ENCODE peak calls at places on chromosomes 13 and 19, in four cellular contexts. X, Q, D and V are unnamed samples. For H3K36me3, the result is how much of the 10 kb centered on the place peaks cover.

GRCh38 chr13:75440100-75440499 is 41.9 kb downstream of the TBC1D4 start:
- DNase-seq in Q (no peak), D (no peak), X (peak), V (no peak)

GRCh38 chr13:100156786-100157185 is 67.9 kb downstream of the PCCA start:
- DNase-seq in D (no peak), Q (no peak), X (no peak), V (no peak)

GRCh38 chr13:25945596-25945995 is 106.2 kb downstream of the SHISA2 start:
- DNase-seq in X (no peak), Q (peak), D (no peak), V (no peak)

GRCh38 chr13:52738719-52739467 is 727 bp downstream of the CNMD start:
- DNase-seq in D (no peak), Q (no peak), X (no peak), V (no peak)

GRCh38 chr19:3687774-3688706 is 12.2 kb downstream of the PIP5K1C start:
- DNase-seq in Q (no peak), X (peak), D (no peak), V (no peak)

GRCh38 chr13:61029064-61029463 is 386.6 kb downstream of the PCDH20 start:
- DNase-seq in Q (peak), X (no peak), D (no peak), V (peak)

GRCh38 chr13:104737713-104738112 is 1671.5 kb upstream of the SLC10A2 start:
- DNase-seq in Q (no peak), X (no peak), D (no peak), V (no peak)

GRCh38 chr19:35773020-35773809 is 2.1 kb upstream of the ARHGAP33 start:
- DNase-seq in D (no peak), X (no peak), Q (no peak), V (no peak)

GRCh38 chr19:4454621-4454951 is 3.0 kb downstream of the UBXN6 start:
- DNase-seq in D (no peak), X (no peak), Q (no peak), V (no peak)

GRCh38 chr13:67554296-67554695 is 324.2 kb upstream of the PCDH9 start:
- DNase-seq in Q (no peak), X (no peak), D (no peak), V (no peak)

GRCh38 chr13:35838356-35838755 is 292.8 kb downstream of the DCLK1 start:
- DNase-seq in D (no peak), X (no peak), Q (no peak), V (no peak)

GRCh38 chr13:45278096-45278645 is 62.8 kb downstream of the TPT1 start:
- DNase-seq in D (no peak), Q (no peak), X (no peak), V (no peak)

GRCh38 chr19:55479451-55480230 is 3.2 kb downstream of the ZNF628 start:
- DNase-seq in Q (no peak), X (no peak), D (no peak), V (no peak)

GRCh38 chr13:109182777-109183465 is 553.5 kb downstream of the MYO16 start:
- DNase-seq in X (no peak), D (no peak), Q (no peak), V (no peak)

GRCh38 chr13:42393573-42394360 is 121.8 kb downstream of the AKAP11 start:
- DNase-seq in X (no peak), D (no peak), Q (no peak), V (no peak)

GRCh38 chr13:111952814-111953213 is 114.1 kb upstream of the SOX1 start:
- DNase-seq in X (no peak), D (no peak), Q (no peak), V (no peak)

GRCh38 chr19:28341810-28342350 is 871.1 kb downstream of the UQCRFS1 start:
- DNase-seq in D (no peak), Q (no peak), X (no peak), V (no peak)

GRCh38 chr19:41161903-41162302 is 31.1 kb upstream of the CYP2S1 start:
- DNase-seq in X (no peak), D (no peak), Q (no peak), V (peak)

GRCh38 chr19:18743281-18743825 is 47.8 kb downstream of the COMP start:
- DNase-seq in X (peak), Q (peak), D (no peak), V (peak)

GRCh38 chr13:47178090-47178950 is 281.5 kb upstream of the HTR2A start:
- DNase-seq in X (no peak), Q (no peak), D (no peak), V (no peak)

GRCh38 chr13:52104624-52105023 is 24.2 kb downstream of the NEK5 start:
- DNase-seq in D (no peak), X (no peak), Q (no peak), V (no peak)

GRCh38 chr13:85543144-85543543 is 256.1 kb downstream of the SLITRK6 start:
- DNase-seq in D (no peak), Q (no peak), X (no peak), V (no peak)

GRCh38 chr13:35858665-35859064 is 272.5 kb downstream of the DCLK1 start:
- DNase-seq in Q (no peak), X (no peak), D (no peak), V (no peak)

GRCh38 chr19:4284176-4284958 is 5.3 kb downstream of the SHD start:
- DNase-seq in X (peak), Q (peak), D (no peak), V (peak)

GRCh38 chr19:38556521-38557174 is 61.1 kb downstream of the MAP4K1 start:
- DNase-seq in D (no peak), X (no peak), Q (no peak), V (no peak)

GRCh38 chr13:83878691-83879410 is 3.4 kb downstream of the SLITRK1 start:
- DNase-seq in X (no peak), D (no peak), Q (no peak), V (peak)

GRCh38 chr19:39341720-39342604 is at the start of gene SAMD4B:
- DNase-seq in X (peak), D (peak), Q (peak), V (peak)

GRCh38 chr13:36998624-36999041 is 507 bp downstream of the ALG5 start:
- DNase-seq in D (peak), X (peak), Q (peak), V (peak)

GRCh38 chr19:57813919-57814504 is 701 bp downstream of the ZNF552 start:
- DNase-seq in Q (no peak), D (no peak), X (peak), V (no peak)

GRCh38 chr13:78430166-78430791 is 173.1 kb downstream of the POU4F1 start:
- DNase-seq in Q (no peak), D (no peak), X (no peak), V (no peak)

GRCh38 chr13:21016487-21016886 is 44.9 kb downstream of the LATS2 start:
- DNase-seq in Q (no peak), D (no peak), X (no peak), V (no peak)

GRCh38 chr19:10431254-10431942 is 11.1 kb downstream of the PDE4A start:
- DNase-seq in D (no peak), Q (peak), X (peak), V (no peak)

GRCh38 chr19:11246941-11247340 is 7.5 kb downstream of the ANGPTL8 start:
- DNase-seq in X (no peak), D (no peak), Q (no peak), V (no peak)

GRCh38 chr13:105048685-105049084 is 1486.8 kb downstream of the EFNB2 start:
- DNase-seq in Q (no peak), D (no peak), X (no peak), V (peak)

GRCh38 chr19:44903216-44903601 is 2.4 kb upstream of the APOE start:
- DNase-seq in Q (no peak), X (no peak), D (no peak), V (no peak)
- H3K36me3 ChIP-seq in Q (under half), X (under half), D (under half), V (under half)

DNA sequence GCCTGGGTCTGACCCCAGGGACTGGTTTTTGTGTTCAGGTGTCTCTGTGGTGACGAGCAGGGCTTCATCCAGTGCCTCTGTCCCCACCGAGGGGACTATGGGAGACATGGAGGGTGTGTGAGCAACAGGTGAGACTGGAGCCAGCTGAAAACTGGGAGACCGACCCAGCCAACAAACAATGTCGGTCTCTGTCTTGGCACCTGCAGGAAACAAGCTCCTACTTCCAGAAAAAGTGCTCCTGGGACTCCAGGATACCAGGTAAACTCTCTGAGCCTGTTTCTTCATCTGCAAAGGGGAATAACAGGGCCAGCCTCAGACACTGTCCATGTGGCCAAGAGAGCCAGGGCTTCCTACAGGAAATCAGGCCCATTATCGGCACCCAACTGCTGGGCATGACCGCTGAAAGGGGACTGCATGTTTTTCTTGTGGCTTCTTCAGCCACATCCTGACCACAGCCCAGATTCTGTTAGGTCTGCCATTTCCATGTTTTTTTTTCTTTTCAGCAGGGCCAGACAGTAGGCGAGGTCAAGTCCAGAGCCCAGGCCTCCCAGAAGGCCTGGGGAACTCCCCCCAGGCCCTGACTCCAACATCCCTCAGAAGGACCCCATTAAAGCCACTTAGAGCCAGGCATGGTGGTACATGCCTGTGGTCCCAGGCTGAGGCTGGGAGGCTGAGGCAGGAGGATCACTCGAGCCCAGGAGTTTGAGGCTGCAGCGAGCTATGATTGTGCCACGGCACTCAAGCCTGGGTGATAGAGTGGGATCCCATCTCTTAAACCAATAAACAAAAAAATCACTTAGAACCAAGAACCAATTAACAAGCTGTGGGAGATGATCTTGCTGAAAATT is 833 bp upstream of the BST2 start:
- DNase-seq in X (no peak), Q (peak), D (no peak), V (no peak)
- H3K4me3 ChIP-seq in X (peak), Q (no peak), D (peak), V (no peak)

GRCh38 chr13:19834704-19835103 is 28.7 kb downstream of the ZMYM5 start:
- DNase-seq in Q (no peak), X (no peak), D (peak), V (no peak)
- H3K36me3 ChIP-seq in Q (under half), X (under half), D (half or more), V (half or more)

GRCh38 chr19:33797821-33798633 is 1.4 kb downstream of the KCTD15 start:
- DNase-seq in Q (peak), D (peak), X (peak), V (peak)
- H3K4me3 ChIP-seq in Q (peak), D (peak), X (peak), V (peak)

DNA sequence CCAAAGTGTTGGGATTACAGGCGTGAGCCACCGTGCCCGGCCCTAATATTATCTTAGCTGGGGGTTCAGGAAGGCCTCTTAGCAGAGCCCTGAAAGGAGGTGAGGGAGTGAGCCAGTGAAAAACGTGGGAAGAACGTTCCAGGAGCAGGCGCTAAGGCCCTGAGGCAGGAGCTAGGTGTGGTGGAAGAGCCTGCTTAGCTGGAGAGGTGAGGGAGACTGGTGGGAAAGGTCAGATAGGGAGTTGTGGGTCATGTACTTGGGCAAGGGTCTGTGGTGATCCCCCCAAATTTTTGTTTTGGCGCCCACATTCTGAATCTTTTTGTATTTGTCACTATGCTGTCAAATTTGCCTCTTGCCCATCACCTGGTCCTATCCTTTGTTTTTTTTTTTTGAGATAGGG is 5.1 kb upstream of the INAFM1 start:
- DNase-seq in Q (no peak), X (no peak), D (no peak), V (no peak)
- H3K36me3 ChIP-seq in Q (under half), X (under half), D (half or more), V (half or more)

GRCh38 chr19:6465006-6465405 is 935 bp downstream of the CRB3 start:
- DNase-seq in Q (no peak), D (no peak), X (no peak), V (no peak)
- H3K4me3 ChIP-seq in Q (no peak), D (no peak), X (peak), V (no peak)

GRCh38 chr19:44890366-44891015 is 563 bp upstream of the TOMM40 start:
- DNase-seq in D (peak), Q (peak), X (peak), V (peak)
- H3K36me3 ChIP-seq in D (under half), Q (under half), X (under half), V (half or more)

DNA sequence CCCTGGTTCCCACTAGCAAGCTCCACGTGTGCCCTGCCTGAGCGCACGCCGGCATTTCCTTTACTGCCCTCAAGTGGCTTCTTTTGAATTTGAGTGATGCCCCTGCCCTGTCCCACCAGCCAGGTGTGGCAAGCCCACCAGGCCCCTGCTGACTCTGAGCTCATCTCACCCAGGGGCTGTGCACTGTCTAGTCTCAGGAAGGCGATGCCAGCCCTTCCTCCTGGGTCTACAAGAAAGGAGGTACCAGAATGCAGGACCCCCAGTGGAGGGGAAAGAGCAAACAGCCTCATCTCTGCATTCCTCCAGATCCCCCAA is 17.3 kb upstream of the EPHX3 start:
- DNase-seq in X (no peak), D (no peak), Q (no peak), V (no peak)
- H3K4me3 ChIP-seq in X (no peak), D (peak), Q (no peak), V (no peak)

DNA sequence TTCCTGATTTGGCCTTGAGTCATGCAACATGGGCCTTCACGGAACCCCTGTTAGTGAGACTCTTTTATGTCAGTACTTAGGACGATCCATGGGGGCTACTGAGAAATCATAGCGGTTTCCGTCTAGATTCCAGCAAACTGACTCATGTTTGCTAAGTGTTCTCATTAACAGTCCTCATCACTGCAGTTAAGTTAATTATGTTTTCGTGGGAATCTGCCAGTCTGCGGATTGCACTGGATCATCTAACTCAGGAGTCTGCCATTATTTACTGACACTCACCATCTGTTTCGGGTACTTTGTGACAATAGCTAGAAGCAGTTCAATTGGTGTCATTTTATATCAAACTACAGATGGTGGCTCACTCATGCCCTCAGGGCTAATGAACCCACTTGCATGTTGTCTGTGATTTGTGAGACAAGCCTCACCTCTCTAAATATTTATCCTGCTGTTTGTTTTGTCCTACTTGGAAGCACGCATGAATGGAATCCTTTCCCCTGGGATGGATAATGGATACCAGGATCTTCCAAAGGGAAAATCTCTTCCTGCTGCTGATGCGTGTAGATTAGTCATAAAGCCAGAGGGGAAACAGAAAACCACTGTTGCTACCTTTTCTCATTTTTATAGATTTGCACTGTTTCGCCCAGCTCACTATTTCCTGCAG is 61.8 kb downstream of the RAB20 start:
- DNase-seq in D (no peak), Q (no peak), X (no peak), V (peak)
- H3K36me3 ChIP-seq in D (half or more), Q (under half), X (under half), V (under half)